ENCODE peak calls at places on chromosomes 13 and 19, in six cellular contexts. One of them, this sample, is unnamed.

GRCh38 chr13:39385621-39386231 is 217.3 kb downstream of the LHFPL6 start:
- DNase-seq in heart right ventricle: no peak
- DNase-seq in breast epithelium: no peak
- DNase-seq in prostate gland: no peak
- DNase-seq in A549: no peak
- DNase-seq in lung: no peak
- DNase-seq in this sample: no peak

GRCh38 chr13:80217614-80218456 is 123.1 kb downstream of the SPRY2 start:
- DNase-seq in heart right ventricle: no peak
- DNase-seq in breast epithelium: no peak
- DNase-seq in prostate gland: no peak
- DNase-seq in A549: no peak
- DNase-seq in lung: no peak
- DNase-seq in this sample: no peak

GRCh38 chr19:2170219-2170618 is 6.5 kb downstream of the DOT1L start:
- DNase-seq in heart right ventricle: no peak
- DNase-seq in breast epithelium: no peak
- DNase-seq in prostate gland: no peak
- DNase-seq in A549: no peak
- DNase-seq in lung: no peak
- DNase-seq in this sample: no peak

GRCh38 chr19:50705422-50706019 is 14.1 kb downstream of the SHANK1 start:
- DNase-seq in heart right ventricle: no peak
- DNase-seq in breast epithelium: no peak
- DNase-seq in prostate gland: no peak
- DNase-seq in A549: peak; percentile 95
- DNase-seq in lung: no peak
- DNase-seq in this sample: no peak

GRCh38 chr13:112226320-112227002 is 149.7 kb upstream of the SPACA7 start:
- DNase-seq in heart right ventricle: no peak
- DNase-seq in breast epithelium: no peak
- DNase-seq in prostate gland: no peak
- DNase-seq in A549: no peak
- DNase-seq in lung: no peak
- DNase-seq in this sample: no peak

GRCh38 chr19:58586131-58586765 is 13.1 kb upstream of the MZF1 start:
- DNase-seq in heart right ventricle: no peak
- DNase-seq in breast epithelium: peak; percentile 41
- DNase-seq in prostate gland: no peak
- DNase-seq in A549: no peak
- DNase-seq in lung: no peak
- DNase-seq in this sample: no peak

GRCh38 chr19:15379996-15380647 is 535 bp upstream of the AKAP8 start:
- DNase-seq in heart right ventricle: no peak
- DNase-seq in breast epithelium: peak; percentile 67
- DNase-seq in prostate gland: peak; percentile 59
- DNase-seq in A549: peak; percentile 35
- DNase-seq in lung: peak; percentile 63
- DNase-seq in this sample: no peak

GRCh38 chr13:98173431-98173921 is 3.6 kb downstream of the RNF113B start:
- DNase-seq in heart right ventricle: no peak
- DNase-seq in breast epithelium: no peak
- DNase-seq in prostate gland: peak; percentile 29
- DNase-seq in A549: no peak
- DNase-seq in lung: no peak
- DNase-seq in this sample: no peak

GRCh38 chr13:30480292-30480947 is 14.7 kb upstream of the HMGB1 start:
- DNase-seq in heart right ventricle: no peak
- DNase-seq in breast epithelium: no peak
- DNase-seq in prostate gland: peak; percentile 42
- DNase-seq in A549: no peak
- DNase-seq in lung: peak; percentile 58
- DNase-seq in this sample: no peak

GRCh38 chr13:102913924-102914628 is 68.2 kb downstream of the ERCC5 start:
- DNase-seq in heart right ventricle: no peak
- DNase-seq in breast epithelium: no peak
- DNase-seq in prostate gland: peak; percentile 63
- DNase-seq in A549: no peak
- DNase-seq in lung: no peak
- DNase-seq in this sample: no peak

GRCh38 chr19:47404334-47405196 is 14.8 kb downstream of the MEIS3 start:
- DNase-seq in heart right ventricle: no peak
- DNase-seq in breast epithelium: no peak
- DNase-seq in prostate gland: no peak
- DNase-seq in A549: no peak
- DNase-seq in lung: no peak
- DNase-seq in this sample: no peak

GRCh38 chr13:31121327-31122140 is 40.2 kb downstream of the HSPH1 start:
- DNase-seq in heart right ventricle: no peak
- DNase-seq in breast epithelium: no peak
- DNase-seq in prostate gland: no peak
- DNase-seq in A549: no peak
- DNase-seq in lung: peak; percentile 24
- DNase-seq in this sample: no peak

GRCh38 chr19:40598918-40599307 is 2.3 kb upstream of the LTBP4 start:
- DNase-seq in heart right ventricle: no peak
- DNase-seq in breast epithelium: no peak
- DNase-seq in prostate gland: no peak
- DNase-seq in A549: no peak
- DNase-seq in lung: no peak
- DNase-seq in this sample: no peak

GRCh38 chr13:60229708-60230272 is 66.1 kb upstream of the DIAPH3 start:
- DNase-seq in heart right ventricle: no peak
- DNase-seq in breast epithelium: no peak
- DNase-seq in prostate gland: no peak
- DNase-seq in A549: no peak
- DNase-seq in lung: no peak
- DNase-seq in this sample: no peak

GRCh38 chr13:67416047-67416925 is 186.2 kb upstream of the PCDH9 start:
- DNase-seq in heart right ventricle: no peak
- DNase-seq in breast epithelium: no peak
- DNase-seq in prostate gland: no peak
- DNase-seq in A549: peak; percentile 4
- DNase-seq in lung: no peak
- DNase-seq in this sample: no peak

GRCh38 chr13:70714993-70715392 is 606.7 kb upstream of the KLHL1 start:
- DNase-seq in heart right ventricle: no peak
- DNase-seq in breast epithelium: no peak
- DNase-seq in prostate gland: no peak
- DNase-seq in A549: no peak
- DNase-seq in lung: no peak
- DNase-seq in this sample: no peak

GRCh38 chr19:798415-799075 is 1.3 kb downstream of the PTBP1 start:
- DNase-seq in heart right ventricle: no peak
- DNase-seq in breast epithelium: no peak
- DNase-seq in prostate gland: no peak
- DNase-seq in A549: no peak
- DNase-seq in lung: no peak
- DNase-seq in this sample: no peak

GRCh38 chr19:2012941-2013682 is 2.4 kb downstream of the BTBD2 start:
- DNase-seq in heart right ventricle: no peak
- DNase-seq in breast epithelium: no peak
- DNase-seq in prostate gland: no peak
- DNase-seq in A549: no peak
- DNase-seq in lung: no peak
- DNase-seq in this sample: no peak

GRCh38 chr19:17909017-17909732 is 23.6 kb upstream of the CCDC124 start:
- DNase-seq in heart right ventricle: no peak
- DNase-seq in breast epithelium: no peak
- DNase-seq in prostate gland: no peak
- DNase-seq in A549: no peak
- DNase-seq in lung: no peak
- DNase-seq in this sample: no peak

GRCh38 chr19:32346901-32347300 is 1.5 kb downstream of the ZNF507 start:
- DNase-seq in heart right ventricle: no peak
- DNase-seq in breast epithelium: no peak
- DNase-seq in prostate gland: no peak
- DNase-seq in A549: no peak
- DNase-seq in lung: no peak
- DNase-seq in this sample: no peak

GRCh38 chr19:32343550-32344262 is 1.7 kb upstream of the ZNF507 start:
- DNase-seq in heart right ventricle: no peak
- DNase-seq in breast epithelium: no peak
- DNase-seq in prostate gland: no peak
- DNase-seq in A549: no peak
- DNase-seq in lung: no peak
- DNase-seq in this sample: no peak

GRCh38 chr19:32349724-32350475 is 4.5 kb downstream of the ZNF507 start:
- DNase-seq in heart right ventricle: no peak
- DNase-seq in breast epithelium: no peak
- DNase-seq in prostate gland: no peak
- DNase-seq in A549: no peak
- DNase-seq in lung: no peak
- DNase-seq in this sample: no peak

GRCh38 chr19:32342695-32343094 is 2.7 kb upstream of the ZNF507 start:
- DNase-seq in heart right ventricle: no peak
- DNase-seq in breast epithelium: no peak
- DNase-seq in prostate gland: no peak
- DNase-seq in A549: no peak
- DNase-seq in lung: no peak
- DNase-seq in this sample: no peak

DNA sequence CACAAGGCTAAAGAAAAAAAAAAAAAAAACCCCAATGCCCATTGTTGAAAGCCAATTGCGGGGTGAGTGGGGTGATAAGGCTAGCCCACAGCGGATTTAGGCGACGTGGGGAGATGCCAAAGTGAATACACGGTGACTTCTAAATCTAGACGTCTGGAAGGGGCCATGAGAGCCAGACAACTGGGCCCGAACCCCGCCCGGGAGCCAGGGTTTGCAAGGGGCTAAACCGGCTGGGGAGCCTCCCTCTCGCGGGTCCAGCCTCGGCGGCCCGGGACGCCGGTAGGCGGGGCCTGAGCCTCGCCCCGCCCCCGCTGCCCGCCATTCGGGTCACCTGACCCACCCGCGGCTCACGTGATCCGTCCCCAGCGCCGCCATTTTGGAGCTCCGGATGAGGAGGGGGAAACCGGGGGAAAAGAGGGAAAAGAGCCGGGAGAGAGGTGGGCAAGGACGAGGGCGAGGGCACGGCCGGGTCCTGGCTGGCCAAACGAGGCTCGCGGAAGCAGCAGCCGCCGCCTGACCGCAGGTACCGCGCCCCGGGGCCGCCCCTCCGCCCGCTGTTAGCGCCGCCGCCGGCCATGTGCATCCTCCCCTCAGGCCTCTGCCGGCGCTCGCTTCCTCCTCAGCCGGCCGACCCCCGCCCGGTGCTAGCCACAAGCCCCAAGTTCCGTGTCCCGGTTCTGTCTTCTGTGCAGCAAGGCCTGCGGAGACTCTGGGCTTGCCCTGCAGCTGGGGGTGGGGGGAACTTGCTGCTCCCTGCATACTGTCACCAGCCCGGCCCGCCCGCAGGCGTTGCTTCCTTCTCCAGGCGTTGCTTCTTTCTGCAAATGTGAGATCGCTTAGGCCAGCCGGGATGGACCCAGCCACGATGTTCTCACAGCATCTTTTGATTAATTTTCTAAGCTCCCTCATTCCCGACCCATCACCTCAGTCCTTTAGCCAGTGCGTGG is at the start of gene ZNF507:
- DNase-seq in heart right ventricle: peak; percentile 87
- DNase-seq in breast epithelium: peak; percentile 83
- DNase-seq in prostate gland: peak; percentile 62
- DNase-seq in A549: peak; percentile 97
- DNase-seq in lung: peak; percentile 85
- DNase-seq in this sample: peak; percentile 38
- H3K4me3 ChIP-seq in heart right ventricle: peak within 1 kb of the TSS; percentile 82
- H3K4me3 ChIP-seq in breast epithelium: peak within 1 kb of the TSS; percentile 93
- H3K4me3 ChIP-seq in prostate gland: peak within 1 kb of the TSS; percentile 89
- H3K4me3 ChIP-seq in A549: peak within 1 kb of the TSS; percentile 72
- H3K4me3 ChIP-seq in lung: peak within 1 kb of the TSS; percentile 96
- H3K4me3 ChIP-seq in this sample: peak within 1 kb of the TSS; percentile 92

GRCh38 chr19:48741222-48741999 is 1.0 kb upstream of the RASIP1 start:
- DNase-seq in heart right ventricle: peak; percentile 73
- DNase-seq in breast epithelium: no peak
- DNase-seq in prostate gland: no peak
- DNase-seq in A549: peak; percentile 66
- DNase-seq in lung: no peak
- DNase-seq in this sample: no peak
- H3K27ac ChIP-seq in heart right ventricle: peak overlapping the region; percentile 81
- H3K27ac ChIP-seq in breast epithelium: peak overlapping the region; percentile 70
- H3K27ac ChIP-seq in prostate gland: peak overlapping the region; percentile 14
- H3K27ac ChIP-seq in A549: no peak overlapping the region
- H3K27ac ChIP-seq in lung: peak overlapping the region; percentile 78
- H3K27ac ChIP-seq in this sample: no peak overlapping the region

GRCh38 chr13:22927008-22927393 is 253.8 kb upstream of the SGCG start:
- DNase-seq in heart right ventricle: no peak
- DNase-seq in breast epithelium: no peak
- DNase-seq in prostate gland: no peak
- DNase-seq in A549: no peak
- DNase-seq in lung: no peak
- DNase-seq in this sample: no peak

GRCh38 chr13:22929391-22930126 is 251.2 kb upstream of the SGCG start:
- DNase-seq in heart right ventricle: no peak
- DNase-seq in breast epithelium: no peak
- DNase-seq in prostate gland: no peak
- DNase-seq in A549: no peak
- DNase-seq in lung: no peak
- DNase-seq in this sample: no peak

GRCh38 chr13:22931576-22931975 is 249.2 kb upstream of the SGCG start:
- DNase-seq in heart right ventricle: no peak
- DNase-seq in breast epithelium: no peak
- DNase-seq in prostate gland: no peak
- DNase-seq in A549: no peak
- DNase-seq in lung: no peak
- DNase-seq in this sample: no peak

DNA sequence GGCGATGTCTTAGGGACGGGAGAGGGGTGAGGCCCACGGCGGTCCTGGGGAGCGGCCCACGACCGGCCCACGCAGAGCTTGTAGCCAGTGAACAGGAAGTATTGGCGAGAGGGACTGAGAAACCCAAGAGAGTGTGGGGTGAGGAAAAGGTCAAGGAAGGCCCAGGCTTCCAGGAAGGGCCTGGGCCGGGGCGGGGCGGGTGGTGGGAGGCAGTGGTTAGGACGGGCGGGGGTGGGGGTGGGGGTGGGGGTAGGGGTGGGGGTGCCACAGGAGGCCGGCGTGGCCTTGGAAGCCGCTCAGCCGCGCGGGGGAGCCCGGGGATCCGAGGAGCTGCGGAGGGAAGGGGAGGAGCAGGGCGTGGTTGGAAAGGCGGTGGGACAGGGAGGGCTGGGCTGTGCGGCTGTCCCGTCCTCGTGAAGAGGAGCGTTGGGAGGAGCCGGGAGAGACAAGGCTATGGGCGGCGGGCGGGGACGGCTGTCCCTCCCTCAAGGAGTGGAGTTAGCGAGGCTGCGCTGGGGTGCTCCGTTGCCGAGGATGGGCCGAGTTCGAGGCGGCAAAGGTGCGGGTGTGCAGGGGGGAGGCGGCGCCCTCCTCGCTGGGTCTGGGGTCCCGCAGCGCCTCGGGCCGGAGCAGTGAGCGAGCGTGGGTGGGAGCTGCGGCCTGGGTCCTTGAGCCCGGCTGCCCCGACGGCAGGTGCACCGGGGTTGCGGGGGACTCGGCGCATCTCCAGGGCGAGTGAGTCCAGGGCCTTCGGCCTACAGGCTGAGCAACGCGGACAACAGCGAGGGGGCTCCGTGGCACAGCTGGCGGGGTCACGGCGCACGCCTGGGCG is 254.4 kb upstream of the SGCG start:
- DNase-seq in heart right ventricle: peak; percentile 85
- DNase-seq in breast epithelium: peak; percentile 79
- DNase-seq in prostate gland: peak; percentile 36
- DNase-seq in A549: no peak
- DNase-seq in lung: peak; percentile 79
- DNase-seq in this sample: no peak
- H3K4me3 ChIP-seq in heart right ventricle: peak overlapping the region; percentile 48
- H3K4me3 ChIP-seq in breast epithelium: peak overlapping the region; percentile 82
- H3K4me3 ChIP-seq in prostate gland: peak overlapping the region; percentile 26
- H3K4me3 ChIP-seq in A549: no peak overlapping the region
- H3K4me3 ChIP-seq in lung: peak overlapping the region; percentile 14
- H3K4me3 ChIP-seq in this sample: peak overlapping the region; percentile 63

GRCh38 chr19:18939922-18940775 is 868 bp downstream of the HOMER3 start:
- DNase-seq in heart right ventricle: peak; percentile 39
- DNase-seq in breast epithelium: peak; percentile 56
- DNase-seq in prostate gland: peak; percentile 20
- DNase-seq in A549: peak; percentile 44
- DNase-seq in lung: no peak
- DNase-seq in this sample: no peak
- H3K27ac ChIP-seq in heart right ventricle: peak overlapping the region; percentile 87
- H3K27ac ChIP-seq in breast epithelium: peak overlapping the region; percentile 83
- H3K27ac ChIP-seq in prostate gland: peak overlapping the region; percentile 54
- H3K27ac ChIP-seq in A549: peak overlapping the region; percentile 92
- H3K27ac ChIP-seq in lung: peak overlapping the region; percentile 4
- H3K27ac ChIP-seq in this sample: peak overlapping the region; percentile 48